ENCODE peak calls at places on chromosomes 13 and 19, in nine cellular contexts. One of them, this sample, is unnamed.

GRCh38 chr19:17947815-17948473 is 15.1 kb downstream of the CCDC124 start:
- DNase-seq in activated effector memory CD4-positive, alpha-beta T cell treated with anti-CD3 and anti-CD28 coated beads, Interleukin-2, amount 50 U/mL, for 16 hours: peak; percentile 98
- DNase-seq in NCI-H460: peak; percentile 90
- DNase-seq in DMS53: peak; percentile 95
- DNase-seq in AG04450: peak; percentile 70
- DNase-seq in epithelial cell of prostate: peak; percentile 31
- DNase-seq in NCI-H526: peak; percentile 98
- DNase-seq in nephron progenitor cell: peak; percentile 99
- DNase-seq in HCT116: peak; percentile 81
- DNase-seq in this sample: peak; percentile 98

GRCh38 chr19:21260164-21260847 is 68.9 kb downstream of the ZNF708 start:
- DNase-seq in activated effector memory CD4-positive, alpha-beta T cell treated with anti-CD3 and anti-CD28 coated beads, Interleukin-2, amount 50 U/mL, for 16 hours: no peak
- DNase-seq in NCI-H460: no peak
- DNase-seq in DMS53: no peak
- DNase-seq in AG04450: no peak
- DNase-seq in epithelial cell of prostate: no peak
- DNase-seq in NCI-H526: no peak
- DNase-seq in nephron progenitor cell: no peak
- DNase-seq in HCT116: no peak
- DNase-seq in this sample: no peak

GRCh38 chr19:3175761-3176714 is 2.5 kb upstream of the S1PR4 start:
- DNase-seq in activated effector memory CD4-positive, alpha-beta T cell treated with anti-CD3 and anti-CD28 coated beads, Interleukin-2, amount 50 U/mL, for 16 hours: no peak
- DNase-seq in NCI-H460: peak; percentile 43
- DNase-seq in DMS53: peak; percentile 32
- DNase-seq in AG04450: no peak
- DNase-seq in epithelial cell of prostate: peak; percentile 94
- DNase-seq in NCI-H526: peak; percentile 26
- DNase-seq in nephron progenitor cell: no peak
- DNase-seq in HCT116: peak; percentile 65
- DNase-seq in this sample: peak; percentile 79

GRCh38 chr19:1465191-1466016 is 13.6 kb downstream of the C19orf25 start:
- DNase-seq in activated effector memory CD4-positive, alpha-beta T cell treated with anti-CD3 and anti-CD28 coated beads, Interleukin-2, amount 50 U/mL, for 16 hours: peak; percentile 73
- DNase-seq in NCI-H460: no peak
- DNase-seq in DMS53: peak; percentile 89
- DNase-seq in AG04450: no peak
- DNase-seq in epithelial cell of prostate: no peak
- DNase-seq in NCI-H526: peak; percentile 77
- DNase-seq in nephron progenitor cell: peak; percentile 72
- DNase-seq in HCT116: no peak
- DNase-seq in this sample: no peak

GRCh38 chr13:101474419-101474957 is 22.0 kb downstream of the ITGBL1 start:
- DNase-seq in activated effector memory CD4-positive, alpha-beta T cell treated with anti-CD3 and anti-CD28 coated beads, Interleukin-2, amount 50 U/mL, for 16 hours: no peak
- DNase-seq in NCI-H460: no peak
- DNase-seq in DMS53: no peak
- DNase-seq in AG04450: peak; percentile 90
- DNase-seq in epithelial cell of prostate: no peak
- DNase-seq in NCI-H526: peak; percentile 10
- DNase-seq in nephron progenitor cell: peak; percentile 16
- DNase-seq in HCT116: no peak
- DNase-seq in this sample: no peak

GRCh38 chr13:94395889-94396288 is 83.6 kb downstream of the DCT start:
- DNase-seq in activated effector memory CD4-positive, alpha-beta T cell treated with anti-CD3 and anti-CD28 coated beads, Interleukin-2, amount 50 U/mL, for 16 hours: no peak
- DNase-seq in NCI-H460: no peak
- DNase-seq in DMS53: no peak
- DNase-seq in AG04450: no peak
- DNase-seq in epithelial cell of prostate: no peak
- DNase-seq in NCI-H526: no peak
- DNase-seq in nephron progenitor cell: no peak
- DNase-seq in HCT116: no peak
- DNase-seq in this sample: no peak

GRCh38 chr19:34126966-34127365 is 45.3 kb upstream of the LSM14A start:
- DNase-seq in activated effector memory CD4-positive, alpha-beta T cell treated with anti-CD3 and anti-CD28 coated beads, Interleukin-2, amount 50 U/mL, for 16 hours: peak; percentile 47
- DNase-seq in NCI-H460: no peak
- DNase-seq in DMS53: no peak
- DNase-seq in AG04450: no peak
- DNase-seq in epithelial cell of prostate: no peak
- DNase-seq in NCI-H526: no peak
- DNase-seq in nephron progenitor cell: no peak
- DNase-seq in HCT116: no peak
- DNase-seq in this sample: no peak

GRCh38 chr13:30713133-30713532 is 22.2 kb upstream of the ALOX5AP start:
- DNase-seq in activated effector memory CD4-positive, alpha-beta T cell treated with anti-CD3 and anti-CD28 coated beads, Interleukin-2, amount 50 U/mL, for 16 hours: no peak
- DNase-seq in NCI-H460: peak; percentile 25
- DNase-seq in DMS53: no peak
- DNase-seq in AG04450: no peak
- DNase-seq in epithelial cell of prostate: no peak
- DNase-seq in NCI-H526: no peak
- DNase-seq in nephron progenitor cell: no peak
- DNase-seq in HCT116: no peak
- DNase-seq in this sample: no peak

GRCh38 chr19:45881909-45882528 is 3.9 kb downstream of the IRF2BP1 start:
- DNase-seq in activated effector memory CD4-positive, alpha-beta T cell treated with anti-CD3 and anti-CD28 coated beads, Interleukin-2, amount 50 U/mL, for 16 hours: no peak
- DNase-seq in NCI-H460: no peak
- DNase-seq in DMS53: peak; percentile 95
- DNase-seq in AG04450: no peak
- DNase-seq in epithelial cell of prostate: no peak
- DNase-seq in NCI-H526: peak; percentile 72
- DNase-seq in nephron progenitor cell: no peak
- DNase-seq in HCT116: no peak
- DNase-seq in this sample: no peak

GRCh38 chr13:93687261-93687660 is 460.7 kb downstream of the GPC6 start:
- DNase-seq in activated effector memory CD4-positive, alpha-beta T cell treated with anti-CD3 and anti-CD28 coated beads, Interleukin-2, amount 50 U/mL, for 16 hours: no peak
- DNase-seq in NCI-H460: no peak
- DNase-seq in DMS53: no peak
- DNase-seq in AG04450: no peak
- DNase-seq in epithelial cell of prostate: no peak
- DNase-seq in NCI-H526: no peak
- DNase-seq in nephron progenitor cell: no peak
- DNase-seq in HCT116: no peak
- DNase-seq in this sample: no peak

GRCh38 chr13:44809152-44809551 is 180.1 kb downstream of the NUFIP1 start:
- DNase-seq in activated effector memory CD4-positive, alpha-beta T cell treated with anti-CD3 and anti-CD28 coated beads, Interleukin-2, amount 50 U/mL, for 16 hours: no peak
- DNase-seq in NCI-H460: no peak
- DNase-seq in DMS53: peak; percentile 62
- DNase-seq in AG04450: no peak
- DNase-seq in epithelial cell of prostate: no peak
- DNase-seq in NCI-H526: no peak
- DNase-seq in nephron progenitor cell: no peak
- DNase-seq in HCT116: no peak
- DNase-seq in this sample: no peak

GRCh38 chr13:54658771-54659170 is 1630.2 kb downstream of the OLFM4 start:
- DNase-seq in activated effector memory CD4-positive, alpha-beta T cell treated with anti-CD3 and anti-CD28 coated beads, Interleukin-2, amount 50 U/mL, for 16 hours: no peak
- DNase-seq in NCI-H460: no peak
- DNase-seq in DMS53: no peak
- DNase-seq in AG04450: no peak
- DNase-seq in epithelial cell of prostate: no peak
- DNase-seq in NCI-H526: no peak
- DNase-seq in nephron progenitor cell: no peak
- DNase-seq in HCT116: no peak
- DNase-seq in this sample: no peak

GRCh38 chr19:11737964-11738745 is 591 bp downstream of the ZNF823 start:
- DNase-seq in activated effector memory CD4-positive, alpha-beta T cell treated with anti-CD3 and anti-CD28 coated beads, Interleukin-2, amount 50 U/mL, for 16 hours: peak; percentile 75
- DNase-seq in NCI-H460: no peak
- DNase-seq in DMS53: peak; percentile 83
- DNase-seq in AG04450: no peak
- DNase-seq in epithelial cell of prostate: no peak
- DNase-seq in NCI-H526: peak; percentile 54
- DNase-seq in nephron progenitor cell: peak; percentile 61
- DNase-seq in HCT116: no peak
- DNase-seq in this sample: peak; percentile 59

GRCh38 chr19:39112338-39112890 is 13.2 kb upstream of the PAK4 start:
- DNase-seq in activated effector memory CD4-positive, alpha-beta T cell treated with anti-CD3 and anti-CD28 coated beads, Interleukin-2, amount 50 U/mL, for 16 hours: no peak
- DNase-seq in NCI-H460: no peak
- DNase-seq in DMS53: peak; percentile 38
- DNase-seq in AG04450: no peak
- DNase-seq in epithelial cell of prostate: peak; percentile 81
- DNase-seq in NCI-H526: no peak
- DNase-seq in nephron progenitor cell: no peak
- DNase-seq in HCT116: peak; percentile 62
- DNase-seq in this sample: no peak